ENCODE peak calls at places on chromosomes 4 and X, in six cellular contexts. D is HFF-Myc, S is sigmoid colon, U is NCI-H1092 treated with DMSO at 0.1 percent for 48 hours, G is left ventricle myocardium inferior, R is memory B cell. B is an unnamed sample.

GRCh38 chr4:176186721-176187395 is 8.5 kb downstream of the SPATA4 start:
- DNase-seq in D (no peak), S (no peak), U (no peak), G (no peak), R (no peak), B (no peak)

GRCh38 chr4:1579834-1580686 is 104.1 kb downstream of the FAM53A start:
- DNase-seq in D (no peak), S (peak; percentile 97), U (no peak), G (peak; percentile 91), R (peak; percentile 94), B (peak; percentile 70)

GRCh38 chr4:121192500-121192899 is 28.4 kb upstream of the TNIP3 start:
- DNase-seq in D (no peak), S (no peak), U (peak; percentile 18), G (no peak), R (no peak), B (no peak)

GRCh38 chr4:168028568-168028967 is 63.8 kb upstream of the ANXA10 start:
- DNase-seq in D (peak; percentile 10), S (no peak), U (no peak), G (no peak), R (no peak), B (no peak)

GRCh38 chrX:3545901-3546300 is 167.5 kb downstream of the PRKX start:
- DNase-seq in D (no peak), S (no peak), U (no peak), G (no peak), R (no peak), B (peak; percentile 84)

GRCh38 chr4:140152760-140153418 is 1.1 kb downstream of the MAML3 start:
- DNase-seq in D (no peak), S (peak; percentile 86), U (peak; percentile 69), G (peak; percentile 58), R (peak; percentile 50), B (peak; percentile 39)

GRCh38 chrX:108091266-108091877 is at the start of the genes ATG4A and PSMD10:
- DNase-seq in D (peak; percentile 78), S (peak; percentile 96), U (peak; percentile 96), G (peak; percentile 92), R (peak; percentile 67), B (peak; percentile 89)

GRCh38 chr4:121307441-121308327 is 73.1 kb downstream of the QRFPR start:
- DNase-seq in D (peak; percentile 69), S (no peak), U (peak; percentile 24), G (no peak), R (no peak), B (peak; percentile 68)

GRCh38 chrX:85111347-85111746 is 107.7 kb downstream of the APOOL start:
- DNase-seq in D (no peak), S (no peak), U (peak; percentile 10), G (no peak), R (no peak), B (no peak)

GRCh38 chr4:83873996-83874395 is 338.1 kb downstream of the GPAT3 start:
- DNase-seq in D (no peak), S (no peak), U (no peak), G (no peak), R (no peak), B (no peak)

GRCh38 chr4:89586318-89586717 is 250.6 kb downstream of the SNCA start:
- DNase-seq in D (no peak), S (no peak), U (no peak), G (no peak), R (no peak), B (no peak)

GRCh38 chr4:156896536-156896935 is 75.1 kb downstream of the PDGFC start:
- DNase-seq in D (no peak), S (no peak), U (no peak), G (no peak), R (no peak), B (no peak)